ENCODE peak calls at places on chromosomes 4 and X, in four cellular contexts. F is PC-3, C is esophagus squamous epithelium, R is stomach. P is an unnamed sample.

GRCh38 chr4:108359130-108359709 is 190.5 kb upstream of the LEF1 start:
- DNase-seq in F (no peak), C (no peak), R (no peak), P (no peak)

GRCh38 chr4:67723949-67724348 is 23.0 kb upstream of the UBA6 start:
- DNase-seq in F (no peak), C (no peak), R (no peak), P (no peak)

GRCh38 chr4:104752337-104752736 is 257.6 kb upstream of the CXXC4 start:
- DNase-seq in F (no peak), C (no peak), R (no peak), P (no peak)

GRCh38 chrX:85569096-85569495 is 189.6 kb upstream of the POF1B start:
- DNase-seq in F (no peak), C (no peak), R (no peak), P (no peak)

GRCh38 chr4:8914461-8915171 is 43.0 kb upstream of the HMX1 start:
- DNase-seq in F (no peak), C (no peak), R (peak), P (no peak)

GRCh38 chr4:182141046-182141445 is 102.2 kb upstream of the TENM3 start:
- DNase-seq in F (no peak), C (no peak), R (no peak), P (no peak)

GRCh38 chr4:84238247-84239090 is 260.6 kb downstream of the NKX6-1 start:
- DNase-seq in F (peak), C (no peak), R (no peak), P (peak)

GRCh38 chr4:143353797-143354196 is 17.1 kb downstream of the GAB1 start:
- DNase-seq in F (no peak), C (no peak), R (no peak), P (no peak)

GRCh38 chr4:166198921-166199320 is 325.9 kb downstream of the TLL1 start:
- DNase-seq in F (no peak), C (no peak), R (no peak), P (no peak)

GRCh38 chrX:74343970-74344622 is 40.1 kb downstream of the ZCCHC13 start:
- DNase-seq in F (peak), C (no peak), R (peak), P (peak)

GRCh38 chr4:138113819-138114415 is 128.2 kb downstream of the SLC7A11 start:
- DNase-seq in F (peak), C (no peak), R (no peak), P (peak)

GRCh38 chr4:10273030-10273429 is 156.4 kb upstream of the WDR1 start:
- DNase-seq in F (no peak), C (no peak), R (no peak), P (peak)

GRCh38 chr4:8473920-8474590 is 33.5 kb downstream of the TRMT44 start:
- DNase-seq in F (no peak), C (no peak), R (no peak), P (no peak)

GRCh38 chr4:159298502-159298901 is 195.6 kb downstream of the RAPGEF2 start:
- DNase-seq in F (no peak), C (no peak), R (no peak), P (peak)

GRCh38 chrX:41334866-41335589 is 1.1 kb downstream of the DDX3X start:
- DNase-seq in F (peak), C (no peak), R (peak), P (peak)

GRCh38 chr4:66855956-66856355 is 689.3 kb downstream of the CENPC start:
- DNase-seq in F (peak), C (no peak), R (no peak), P (peak)

GRCh38 chr4:140239311-140239710 is 85.3 kb upstream of the MAML3 start:
- DNase-seq in F (no peak), C (no peak), R (no peak), P (no peak)

GRCh38 chr4:80610845-80611244 is 275.3 kb downstream of the CFAP299 start:
- DNase-seq in F (no peak), C (no peak), R (no peak), P (peak)

DNA sequence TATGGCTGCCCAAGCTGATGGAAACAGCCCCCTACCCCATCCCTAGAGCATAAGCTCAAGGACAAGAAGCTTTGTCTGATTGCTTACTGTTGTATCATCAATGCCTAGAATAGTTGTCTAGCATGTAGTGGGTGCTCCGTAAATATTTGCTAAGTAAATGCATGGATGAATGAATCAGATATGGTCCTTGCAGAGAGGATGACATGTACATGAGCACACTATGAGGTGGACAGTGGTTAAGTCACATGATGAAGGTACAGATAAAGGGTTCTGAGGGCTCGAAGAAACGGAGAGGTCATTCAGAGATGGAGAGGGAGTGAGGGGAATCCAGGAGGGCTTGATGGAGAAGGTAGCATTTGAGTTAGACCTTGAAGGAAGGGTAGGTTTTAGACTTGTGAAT is 214.2 kb downstream of the RBMX2 start:
- DNase-seq in F (peak), C (no peak), R (no peak), P (no peak)
- TF ChIP-seq CTCF in F (no peak), C (no peak), R (no peak), P (no peak)

GRCh38 chr4:11421116-11421515 is 7.6 kb downstream of the HS3ST1 start:
- DNase-seq in F (peak), C (no peak), R (no peak), P (no peak)

GRCh38 chr4:11416767-11417113 is 12.0 kb downstream of the HS3ST1 start:
- DNase-seq in F (no peak), C (no peak), R (no peak), P (no peak)

GRCh38 chr4:11416071-11416766 is 12.5 kb downstream of the HS3ST1 start:
- DNase-seq in F (no peak), C (no peak), R (no peak), P (no peak)

GRCh38 chr4:11420327-11420726 is 8.4 kb downstream of the HS3ST1 start:
- DNase-seq in F (no peak), C (no peak), R (no peak), P (no peak)

GRCh38 chr4:11418610-11419009 is 10.1 kb downstream of the HS3ST1 start:
- DNase-seq in F (peak), C (no peak), R (no peak), P (no peak)
- TF ChIP-seq CTCF in F (peak), C (no peak), R (no peak), P (no peak)

DNA sequence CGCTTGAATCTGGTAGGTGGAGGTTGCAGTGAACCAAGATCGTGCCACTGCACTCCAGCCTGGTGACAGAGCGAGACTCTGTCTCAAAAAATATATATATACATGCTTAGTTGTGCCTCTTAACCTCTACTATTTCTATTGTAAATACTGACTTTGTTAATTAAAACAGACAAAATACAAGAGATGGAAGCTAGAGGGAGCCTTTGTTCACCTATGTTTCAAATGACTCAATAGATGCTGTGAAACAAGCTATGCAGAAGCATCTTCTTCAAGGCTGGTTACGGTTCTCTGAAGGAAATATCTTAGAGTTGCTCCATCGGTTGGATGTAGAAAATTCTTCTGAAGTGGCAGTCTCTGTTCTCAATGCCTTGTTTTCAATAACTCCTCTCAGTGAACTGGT is 6.2 kb downstream of the NCAPG start:
- DNase-seq in F (peak), C (no peak), R (no peak), P (peak)
- TF ChIP-seq CTCF in F (peak), C (peak), R (peak), P (peak)

DNA sequence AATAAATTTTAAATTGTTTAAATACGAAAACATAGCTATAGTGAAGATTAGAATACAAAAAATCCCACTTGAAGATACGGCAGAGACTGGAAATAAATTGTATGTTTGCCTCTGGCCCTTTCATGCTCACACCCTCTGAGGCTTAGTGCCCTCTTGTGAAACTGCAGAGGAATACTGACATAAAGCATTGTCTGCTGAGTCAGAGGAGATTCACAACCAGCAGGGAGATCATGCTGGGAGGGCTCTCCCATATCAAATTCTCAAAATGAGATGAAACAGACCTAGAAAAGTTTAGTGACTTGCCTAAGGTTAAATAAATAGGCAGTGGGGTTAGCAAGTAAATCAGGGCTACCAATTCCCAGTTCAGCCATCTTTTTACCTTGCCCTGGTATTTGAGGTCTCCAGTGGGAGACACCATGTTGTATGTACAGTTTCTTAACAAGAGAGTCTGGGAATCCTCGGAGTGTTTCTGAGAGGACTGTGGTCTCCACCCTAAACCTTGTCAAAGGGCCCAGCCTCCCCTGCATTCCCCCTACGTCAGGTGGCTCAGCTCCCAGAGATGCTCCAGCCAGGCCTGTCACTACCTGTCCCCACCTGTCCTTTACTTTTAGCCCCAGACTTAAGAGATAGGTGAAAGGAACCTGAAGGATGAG is 581.4 kb upstream of the DIPK2B start:
- DNase-seq in F (peak), C (no peak), R (no peak), P (peak)
- TF ChIP-seq CTCF in F (peak), C (no peak), R (no peak), P (peak)

DNA sequence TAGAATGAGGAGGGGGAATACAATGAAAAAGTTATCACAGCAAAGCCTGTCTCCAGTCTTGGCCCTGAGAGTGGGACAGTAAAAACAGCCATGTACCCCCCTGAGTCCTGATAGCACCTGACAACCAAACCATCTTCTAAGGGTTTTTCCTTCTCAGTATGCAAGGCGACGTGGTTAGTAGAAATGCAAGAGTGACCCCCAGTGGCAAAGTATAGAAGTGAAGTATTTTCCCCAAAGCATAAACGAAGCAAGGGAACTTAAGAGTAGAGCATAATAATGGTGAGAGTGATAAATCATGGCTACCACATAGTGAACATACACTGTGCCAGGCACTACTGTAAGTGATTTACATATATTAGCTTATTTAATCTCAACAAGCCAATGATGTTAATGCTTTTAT is 52.8 kb downstream of the FAM47C start:
- DNase-seq in F (peak), C (no peak), R (no peak), P (peak)
- TF ChIP-seq CTCF in F (peak), C (no peak), R (no peak), P (peak)

P was measured in MCF 10A.